ENCODE peak calls at places on chromosomes 7 and 10, in seven cellular contexts. X is ecto neural progenitor cell, P is endodermal cell, K is AG09319, I is activated T-cell treated with anti-CD3 and anti-CD28 coated beads for 1 hour, L is HEK293T, Y is NCI-H2171 treated with DMSO at 0.1 percent for 48 hours. W is an unnamed sample.

GRCh38 chr7:94509879-94510581 is 421 bp downstream of the CASD1 start:
- DNase-seq in X (peak; percentile 87), P (peak; percentile 90), K (peak; percentile 15), I (peak; percentile 52), L (peak; percentile 65), Y (peak; percentile 72), W (peak; percentile 53)

GRCh38 chr7:2037301-2037804 is 195.4 kb downstream of the MAD1L1 start:
- DNase-seq in X (no peak), P (no peak), K (no peak), I (no peak), L (no peak), Y (no peak), W (no peak)

GRCh38 chr10:121152033-121152432 is 300.9 kb downstream of the WDR11 start:
- DNase-seq in X (no peak), P (no peak), K (no peak), I (no peak), L (no peak), Y (no peak), W (no peak)

GRCh38 chr10:71077143-71077581 is 135.2 kb upstream of the UNC5B start:
- DNase-seq in X (peak; percentile 46), P (peak; percentile 61), K (no peak), I (no peak), L (no peak), Y (no peak), W (no peak)

GRCh38 chr10:62113680-62114079 is 155.0 kb downstream of the RTKN2 start:
- DNase-seq in X (no peak), P (no peak), K (no peak), I (no peak), L (no peak), Y (no peak), W (no peak)

GRCh38 chr7:157477550-157478212 is 140.9 kb downstream of the DNAJB6 start:
- DNase-seq in X (peak; percentile 38), P (peak; percentile 42), K (no peak), I (no peak), L (no peak), Y (no peak), W (no peak)

GRCh38 chr7:12491526-12491925 is 79.0 kb upstream of the SCIN start:
- DNase-seq in X (no peak), P (no peak), K (no peak), I (no peak), L (no peak), Y (no peak), W (no peak)

GRCh38 chr7:140517546-140518369 is 38.5 kb upstream of the MKRN1 start:
- DNase-seq in X (peak; percentile 91), P (peak; percentile 99), K (peak; percentile 79), I (peak; percentile 55), L (peak; percentile 97), Y (peak; percentile 90), W (peak; percentile 91)

GRCh38 chr7:101096331-101096956 is 11.2 kb downstream of the TRIM56 start:
- DNase-seq in X (no peak), P (no peak), K (no peak), I (no peak), L (no peak), Y (no peak), W (no peak)

W was measured in fibroblast of mammary gland.